ENCODE peak calls at places on chromosomes 7 and 10, in nine cellular contexts. One of them, this sample, is unnamed.

GRCh38 chr10:96585726-96586418 is 940 bp downstream of the TM9SF3 start:
- DNase-seq in epithelial cell of esophagus: peak
- DNase-seq in right cardiac atrium: no peak
- DNase-seq in lung: no peak
- DNase-seq in pancreas: no peak
- DNase-seq in NT2/D1: no peak
- DNase-seq in AG04450: no peak
- DNase-seq in SK-N-MC: no peak
- DNase-seq in IMR-90: peak
- DNase-seq in this sample: peak

GRCh38 chr10:78304091-78305045 is 270.7 kb downstream of the RPS24 start:
- DNase-seq in IMR-90: no peak
- DNase-seq in lung: no peak
- DNase-seq in AG04450: no peak
- DNase-seq in pancreas: no peak
- DNase-seq in right cardiac atrium: no peak
- DNase-seq in SK-N-MC: no peak
- DNase-seq in NT2/D1: no peak
- DNase-seq in epithelial cell of esophagus: no peak
- DNase-seq in this sample: no peak

GRCh38 chr7:22759721-22760120 is 32.7 kb downstream of the IL6 start:
- DNase-seq in SK-N-MC: no peak
- DNase-seq in NT2/D1: no peak
- DNase-seq in IMR-90: peak
- DNase-seq in pancreas: no peak
- DNase-seq in AG04450: no peak
- DNase-seq in epithelial cell of esophagus: no peak
- DNase-seq in lung: no peak
- DNase-seq in right cardiac atrium: no peak
- DNase-seq in this sample: peak

GRCh38 chr7:49577576-49577975 is 195.9 kb upstream of the VWC2 start:
- DNase-seq in AG04450: no peak
- DNase-seq in lung: no peak
- DNase-seq in epithelial cell of esophagus: no peak
- DNase-seq in IMR-90: no peak
- DNase-seq in pancreas: no peak
- DNase-seq in NT2/D1: no peak
- DNase-seq in SK-N-MC: no peak
- DNase-seq in right cardiac atrium: no peak
- DNase-seq in this sample: no peak

GRCh38 chr7:157397751-157398691 is 61.2 kb downstream of the DNAJB6 start:
- DNase-seq in epithelial cell of esophagus: peak
- DNase-seq in NT2/D1: peak
- DNase-seq in lung: peak
- DNase-seq in pancreas: no peak
- DNase-seq in AG04450: peak
- DNase-seq in IMR-90: peak
- DNase-seq in right cardiac atrium: no peak
- DNase-seq in SK-N-MC: no peak
- DNase-seq in this sample: peak

GRCh38 chr10:22823109-22823508 is 104.7 kb upstream of the ARMC3 start:
- DNase-seq in AG04450: no peak
- DNase-seq in epithelial cell of esophagus: peak
- DNase-seq in NT2/D1: no peak
- DNase-seq in pancreas: no peak
- DNase-seq in SK-N-MC: no peak
- DNase-seq in IMR-90: peak
- DNase-seq in lung: no peak
- DNase-seq in right cardiac atrium: no peak
- DNase-seq in this sample: peak

GRCh38 chr10:109961181-109962001 is 38.1 kb upstream of the XPNPEP1 start:
- DNase-seq in NT2/D1: no peak
- DNase-seq in AG04450: no peak
- DNase-seq in epithelial cell of esophagus: peak
- DNase-seq in IMR-90: peak
- DNase-seq in right cardiac atrium: no peak
- DNase-seq in pancreas: no peak
- DNase-seq in lung: no peak
- DNase-seq in SK-N-MC: no peak
- DNase-seq in this sample: peak

GRCh38 chr10:130882911-130883310 is 428.6 kb downstream of the TCERG1L start:
- DNase-seq in SK-N-MC: no peak
- DNase-seq in lung: no peak
- DNase-seq in AG04450: no peak
- DNase-seq in IMR-90: no peak
- DNase-seq in right cardiac atrium: no peak
- DNase-seq in pancreas: no peak
- DNase-seq in epithelial cell of esophagus: no peak
- DNase-seq in NT2/D1: no peak
- DNase-seq in this sample: no peak

GRCh38 chr10:31151301-31151700 is 119.6 kb upstream of the ZNF438 start:
- DNase-seq in epithelial cell of esophagus: no peak
- DNase-seq in SK-N-MC: no peak
- DNase-seq in AG04450: no peak
- DNase-seq in right cardiac atrium: no peak
- DNase-seq in pancreas: no peak
- DNase-seq in IMR-90: no peak
- DNase-seq in lung: no peak
- DNase-seq in NT2/D1: no peak
- DNase-seq in this sample: no peak

GRCh38 chr10:98323221-98324164 is 55.5 kb upstream of the LOXL4 start:
- DNase-seq in epithelial cell of esophagus: peak
- DNase-seq in lung: peak
- DNase-seq in NT2/D1: no peak
- DNase-seq in AG04450: peak
- DNase-seq in right cardiac atrium: peak
- DNase-seq in IMR-90: peak
- DNase-seq in SK-N-MC: no peak
- DNase-seq in pancreas: no peak
- DNase-seq in this sample: peak
- H3K4me3 ChIP-seq in epithelial cell of esophagus: no peak
- H3K4me3 ChIP-seq in lung: no peak
- H3K4me3 ChIP-seq in NT2/D1: no peak
- H3K4me3 ChIP-seq in AG04450: no peak
- H3K4me3 ChIP-seq in right cardiac atrium: no peak
- H3K4me3 ChIP-seq in IMR-90: no peak
- H3K4me3 ChIP-seq in SK-N-MC: no peak
- H3K4me3 ChIP-seq in pancreas: no peak
- H3K4me3 ChIP-seq in this sample: no peak

GRCh38 chr7:28533731-28534531 is 121.6 kb downstream of the CREB5 start:
- DNase-seq in epithelial cell of esophagus: peak
- DNase-seq in pancreas: no peak
- DNase-seq in lung: no peak
- DNase-seq in AG04450: no peak
- DNase-seq in SK-N-MC: no peak
- DNase-seq in right cardiac atrium: peak
- DNase-seq in IMR-90: peak
- DNase-seq in NT2/D1: no peak
- DNase-seq in this sample: peak
- H3K4me3 ChIP-seq in epithelial cell of esophagus: no peak
- H3K4me3 ChIP-seq in pancreas: no peak
- H3K4me3 ChIP-seq in lung: no peak
- H3K4me3 ChIP-seq in AG04450: no peak
- H3K4me3 ChIP-seq in SK-N-MC: no peak
- H3K4me3 ChIP-seq in right cardiac atrium: no peak
- H3K4me3 ChIP-seq in IMR-90: no peak
- H3K4me3 ChIP-seq in NT2/D1: no peak
- H3K4me3 ChIP-seq in this sample: no peak

DNA sequence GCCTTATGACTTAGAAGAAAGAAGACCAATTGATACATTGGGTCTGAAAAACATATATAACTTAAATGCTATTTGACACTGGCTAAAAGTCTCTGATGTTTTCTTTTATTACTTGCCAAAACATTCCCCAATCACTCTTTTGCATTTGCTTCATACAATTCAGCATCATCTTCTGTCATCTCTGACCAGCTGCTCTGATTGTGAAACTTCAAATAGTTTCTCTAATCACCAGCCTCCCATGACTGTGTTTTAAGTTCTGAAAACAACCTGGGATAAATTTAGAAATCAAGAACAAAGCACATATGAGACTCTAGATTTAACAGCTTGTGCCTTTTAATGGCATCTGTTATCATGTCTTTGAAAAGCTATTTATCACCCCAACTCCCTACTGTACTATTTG is 208.4 kb upstream of the KCND2 start:
- DNase-seq in SK-N-MC: no peak
- DNase-seq in right cardiac atrium: no peak
- DNase-seq in lung: no peak
- DNase-seq in NT2/D1: no peak
- DNase-seq in IMR-90: peak
- DNase-seq in epithelial cell of esophagus: peak
- DNase-seq in AG04450: peak
- DNase-seq in pancreas: no peak
- DNase-seq in this sample: peak
- H3K4me3 ChIP-seq in SK-N-MC: no peak
- H3K4me3 ChIP-seq in right cardiac atrium: no peak
- H3K4me3 ChIP-seq in lung: no peak
- H3K4me3 ChIP-seq in NT2/D1: no peak
- H3K4me3 ChIP-seq in IMR-90: no peak
- H3K4me3 ChIP-seq in epithelial cell of esophagus: no peak
- H3K4me3 ChIP-seq in AG04450: no peak
- H3K4me3 ChIP-seq in pancreas: no peak
- H3K4me3 ChIP-seq in this sample: no peak

GRCh38 chr10:37854606-37855005 is 2.8 kb downstream of the ZNF248 start:
- DNase-seq in IMR-90: no peak
- DNase-seq in SK-N-MC: no peak
- DNase-seq in AG04450: no peak
- DNase-seq in lung: no peak
- DNase-seq in NT2/D1: no peak
- DNase-seq in pancreas: no peak
- DNase-seq in right cardiac atrium: no peak
- DNase-seq in epithelial cell of esophagus: no peak
- DNase-seq in this sample: peak
- H3K4me3 ChIP-seq in IMR-90: no peak
- H3K4me3 ChIP-seq in SK-N-MC: no peak
- H3K4me3 ChIP-seq in AG04450: no peak
- H3K4me3 ChIP-seq in lung: no peak
- H3K4me3 ChIP-seq in NT2/D1: no peak
- H3K4me3 ChIP-seq in pancreas: no peak
- H3K4me3 ChIP-seq in right cardiac atrium: no peak
- H3K4me3 ChIP-seq in epithelial cell of esophagus: no peak
- H3K4me3 ChIP-seq in this sample: no peak

GRCh38 chr10:852386-852785 is 79.1 kb downstream of the LARP4B start:
- DNase-seq in epithelial cell of esophagus: no peak
- DNase-seq in lung: no peak
- DNase-seq in right cardiac atrium: no peak
- DNase-seq in NT2/D1: no peak
- DNase-seq in IMR-90: no peak
- DNase-seq in SK-N-MC: no peak
- DNase-seq in pancreas: no peak
- DNase-seq in AG04450: no peak
- DNase-seq in this sample: no peak
- H3K4me3 ChIP-seq in epithelial cell of esophagus: no peak
- H3K4me3 ChIP-seq in lung: no peak
- H3K4me3 ChIP-seq in right cardiac atrium: no peak
- H3K4me3 ChIP-seq in NT2/D1: no peak
- H3K4me3 ChIP-seq in IMR-90: no peak
- H3K4me3 ChIP-seq in SK-N-MC: no peak
- H3K4me3 ChIP-seq in pancreas: no peak
- H3K4me3 ChIP-seq in AG04450: no peak
- H3K4me3 ChIP-seq in this sample: no peak

DNA sequence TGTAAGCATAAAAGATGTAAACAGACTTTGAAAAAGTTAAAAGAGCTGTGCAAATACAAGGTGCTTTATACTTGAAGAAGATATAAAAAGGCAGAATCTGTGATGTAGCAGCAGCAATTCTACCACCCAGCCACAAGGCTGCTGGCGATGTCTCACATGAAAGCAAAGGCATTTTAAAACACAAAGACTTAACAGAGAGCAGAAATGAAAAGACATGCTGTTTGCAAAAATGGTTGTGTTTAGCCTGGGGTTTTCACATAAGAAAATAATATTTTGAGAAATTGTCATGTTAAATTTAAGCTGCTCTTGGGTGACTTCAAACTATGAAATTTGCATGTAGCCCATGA is 85.5 kb upstream of the ZNF800 start:
- DNase-seq in lung: no peak
- DNase-seq in SK-N-MC: no peak
- DNase-seq in IMR-90: no peak
- DNase-seq in AG04450: no peak
- DNase-seq in right cardiac atrium: no peak
- DNase-seq in epithelial cell of esophagus: no peak
- DNase-seq in NT2/D1: no peak
- DNase-seq in pancreas: no peak
- DNase-seq in this sample: no peak
- H3K4me3 ChIP-seq in lung: no peak
- H3K4me3 ChIP-seq in SK-N-MC: no peak
- H3K4me3 ChIP-seq in IMR-90: no peak
- H3K4me3 ChIP-seq in AG04450: no peak
- H3K4me3 ChIP-seq in right cardiac atrium: no peak
- H3K4me3 ChIP-seq in epithelial cell of esophagus: no peak
- H3K4me3 ChIP-seq in NT2/D1: no peak
- H3K4me3 ChIP-seq in pancreas: no peak
- H3K4me3 ChIP-seq in this sample: no peak

DNA sequence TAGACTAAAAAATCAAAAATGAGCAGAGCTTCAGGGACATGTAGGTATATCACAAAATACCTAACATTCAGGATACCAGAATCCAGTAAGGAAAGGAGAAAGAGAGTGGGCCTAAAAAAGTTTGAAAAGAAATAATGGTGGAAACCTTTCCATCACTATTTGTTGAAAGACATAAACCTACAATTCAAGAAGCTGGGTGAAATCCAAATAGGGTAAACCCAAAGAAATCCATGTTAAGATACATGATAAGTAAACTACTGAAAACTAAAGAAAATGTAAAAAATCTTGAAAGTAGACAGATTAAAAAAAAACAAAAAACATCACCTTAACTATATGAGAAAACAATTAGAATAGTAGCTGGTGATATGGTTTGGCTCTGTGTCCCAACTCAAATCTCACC is 76.7 kb upstream of the COMTD1 start:
- DNase-seq in SK-N-MC: no peak
- DNase-seq in pancreas: no peak
- DNase-seq in IMR-90: no peak
- DNase-seq in right cardiac atrium: no peak
- DNase-seq in AG04450: no peak
- DNase-seq in lung: no peak
- DNase-seq in epithelial cell of esophagus: no peak
- DNase-seq in NT2/D1: no peak
- DNase-seq in this sample: no peak
- H3K4me3 ChIP-seq in SK-N-MC: no peak
- H3K4me3 ChIP-seq in pancreas: no peak
- H3K4me3 ChIP-seq in IMR-90: no peak
- H3K4me3 ChIP-seq in right cardiac atrium: no peak
- H3K4me3 ChIP-seq in AG04450: no peak
- H3K4me3 ChIP-seq in lung: no peak
- H3K4me3 ChIP-seq in epithelial cell of esophagus: no peak
- H3K4me3 ChIP-seq in NT2/D1: no peak
- H3K4me3 ChIP-seq in this sample: no peak

This sample was measured in fibroblast of the aortic adventitia.